ENCODE peak calls at places on chromosome X, in five cellular contexts. R, A, Y, S and E are unnamed samples.

GRCh38 chrX:144896323-144896722 is 351.0 kb upstream of the SPANXN1 start:
- DNase-seq in R (peak; percentile 50), A (no peak), Y (no peak), S (no peak), E (peak; percentile 35)

GRCh38 chrX:137575596-137576255 is 9.8 kb downstream of the ZIC3 start:
- DNase-seq in R (no peak), A (no peak), Y (no peak), S (no peak), E (no peak)

GRCh38 chrX:45434231-45434630 is 233.6 kb upstream of the DIPK2B start:
- DNase-seq in R (no peak), A (no peak), Y (no peak), S (no peak), E (no peak)

GRCh38 chrX:132612990-132613564 is 124.2 kb upstream of the MBNL3 start:
- DNase-seq in R (peak; percentile 53), A (peak; percentile 47), Y (peak; percentile 8), S (peak; percentile 60), E (peak; percentile 22)

GRCh38 chrX:153674219-153674851 is 722 bp upstream of the PNCK start:
- DNase-seq in R (no peak), A (no peak), Y (no peak), S (no peak), E (no peak)

GRCh38 chrX:130304587-130305368 is 34.9 kb upstream of the SLC25A14 start:
- DNase-seq in R (no peak), A (no peak), Y (no peak), S (no peak), E (no peak)

GRCh38 chrX:24285082-24285481 is 28.8 kb downstream of the SUPT20HL2 start:
- DNase-seq in R (no peak), A (no peak), Y (no peak), S (no peak), E (peak; percentile 43)

GRCh38 chrX:133859860-133860259 is 125.5 kb downstream of the GPC3 start:
- DNase-seq in R (no peak), A (peak; percentile 67), Y (no peak), S (no peak), E (no peak)

GRCh38 chrX:24647257-24648058 is at the start of gene PCYT1B:
- DNase-seq in R (peak; percentile 70), A (peak; percentile 58), Y (peak; percentile 43), S (peak; percentile 72), E (peak; percentile 88)

GRCh38 chrX:41553688-41554087 is 106.5 kb downstream of the NYX start:
- DNase-seq in R (no peak), A (no peak), Y (no peak), S (no peak), E (no peak)

GRCh38 chrX:103640401-103641155 is 11.8 kb downstream of the TCEAL1 start:
- DNase-seq in R (no peak), A (no peak), Y (no peak), S (no peak), E (no peak)

GRCh38 chrX:44898411-44899221 is 25.6 kb downstream of the KDM6A start:
- DNase-seq in R (no peak), A (no peak), Y (no peak), S (peak; percentile 22), E (peak; percentile 69)

GRCh38 chrX:23634181-23634580 is 33.1 kb upstream of the PRDX4 start:
- DNase-seq in R (peak; percentile 3), A (peak; percentile 3), Y (no peak), S (no peak), E (peak; percentile 51)

GRCh38 chrX:84155938-84156337 is 32.1 kb downstream of the RPS6KA6 start:
- DNase-seq in R (no peak), A (no peak), Y (no peak), S (no peak), E (no peak)

GRCh38 chrX:155893513-155893912 is 12.4 kb downstream of the VAMP7 start:
- DNase-seq in R (no peak), A (no peak), Y (no peak), S (no peak), E (peak; percentile 88)

GRCh38 chrX:31981546-31982062 is 909.8 kb upstream of the FTHL17 start:
- DNase-seq in R (peak; percentile 0), A (no peak), Y (no peak), S (no peak), E (peak; percentile 2)

GRCh38 chrX:154717824-154718223 is 33.1 kb downstream of the GAB3 start:
- DNase-seq in R (peak; percentile 59), A (peak; percentile 45), Y (peak; percentile 8), S (peak; percentile 24), E (peak; percentile 85)

GRCh38 chrX:78092296-78092695 is 11.8 kb upstream of the PGK1 start:
- DNase-seq in R (peak; percentile 39), A (peak; percentile 67), Y (no peak), S (peak; percentile 24), E (peak; percentile 54)

GRCh38 chrX:40154229-40154852 is 56.6 kb upstream of the BCOR start:
- DNase-seq in R (no peak), A (peak; percentile 45), Y (no peak), S (peak; percentile 13), E (peak; percentile 55)

GRCh38 chrX:101191217-101191750 is 28.3 kb upstream of the DRP2 start:
- DNase-seq in R (no peak), A (peak; percentile 42), Y (no peak), S (no peak), E (no peak)

GRCh38 chrX:10310502-10310901 is 153.7 kb downstream of the CLCN4 start:
- DNase-seq in R (no peak), A (no peak), Y (no peak), S (no peak), E (no peak)

GRCh38 chrX:103369479-103369878 is 6.9 kb upstream of the BEX3 start:
- DNase-seq in R (no peak), A (no peak), Y (no peak), S (no peak), E (no peak)

GRCh38 chrX:7582191-7582590 is 260.8 kb upstream of the VCX start:
- DNase-seq in R (no peak), A (no peak), Y (no peak), S (no peak), E (no peak)

GRCh38 chrX:37314526-37314925 is 34.6 kb upstream of the PRRG1 start:
- DNase-seq in R (no peak), A (peak; percentile 85), Y (no peak), S (no peak), E (no peak)

GRCh38 chrX:69119122-69119521 is 46.1 kb downstream of the PJA1 start:
- DNase-seq in R (no peak), A (no peak), Y (no peak), S (no peak), E (no peak)

GRCh38 chrX:128458888-128459287 is 406.7 kb upstream of the ACTRT1 start:
- DNase-seq in R (no peak), A (no peak), Y (no peak), S (no peak), E (no peak)

GRCh38 chrX:74318672-74319071 is 14.7 kb downstream of the ZCCHC13 start:
- DNase-seq in R (no peak), A (no peak), Y (no peak), S (no peak), E (no peak)

GRCh38 chrX:20596856-20597255 is 330.1 kb upstream of the RPS6KA3 start:
- DNase-seq in R (no peak), A (no peak), Y (no peak), S (no peak), E (no peak)

GRCh38 chrX:9312922-9313867 is 151.7 kb upstream of the TBL1X start:
- DNase-seq in R (peak; percentile 14), A (no peak), Y (peak; percentile 64), S (peak; percentile 82), E (peak; percentile 82)

GRCh38 chrX:38151426-38151825 is 69.2 kb downstream of the SRPX start:
- DNase-seq in R (no peak), A (no peak), Y (no peak), S (no peak), E (no peak)

GRCh38 chrX:130878350-130879341 is 24.4 kb downstream of the ENOX2 start:
- DNase-seq in R (no peak), A (peak; percentile 91), Y (no peak), S (no peak), E (peak; percentile 48)

GRCh38 chrX:27276751-27277150 is 186.4 kb downstream of the PPP4R3C start:
- DNase-seq in R (no peak), A (no peak), Y (no peak), S (no peak), E (no peak)

GRCh38 chrX:1507511-1508463 is 29.2 kb downstream of the P2RY8 start:
- DNase-seq in R (no peak), A (no peak), Y (peak; percentile 19), S (no peak), E (peak; percentile 58)

GRCh38 chrX:20420058-20420457 is 153.3 kb upstream of the RPS6KA3 start:
- DNase-seq in R (no peak), A (no peak), Y (no peak), S (no peak), E (no peak)

GRCh38 chrX:107978707-107979307 is 3.4 kb downstream of the TEX13B start:
- DNase-seq in R (peak; percentile 35), A (peak; percentile 55), Y (no peak), S (no peak), E (peak; percentile 24)

GRCh38 chrX:17470136-17470535 is 95.1 kb downstream of the NHS start:
- DNase-seq in R (no peak), A (peak; percentile 47), Y (no peak), S (no peak), E (peak; percentile 2)

GRCh38 chrX:71998836-71999509 is 88.3 kb downstream of the NHSL2 start:
- DNase-seq in R (peak; percentile 41), A (peak; percentile 36), Y (peak; percentile 35), S (peak; percentile 49), E (peak; percentile 70)

GRCh38 chrX:53263597-53264094 is 17.7 kb downstream of the IQSEC2 start:
- DNase-seq in R (no peak), A (peak; percentile 44), Y (no peak), S (peak; percentile 52), E (peak; percentile 73)